ENCODE peak calls at places on chromosome 11, in eight cellular contexts. S, O, Q, R, H, G, Y and T are unnamed samples.

GRCh38 chr11:76690736-76691135 is 20.2 kb upstream of the LRRC32 start:
- DNase-seq in G (no peak), Q (no peak), R (no peak), Y (no peak), O (no peak), S (no peak), H (no peak), T (no peak)

GRCh38 chr11:289145-289705 is 299 bp downstream of the PGGHG start:
- DNase-seq in R (no peak), Y (no peak), Q (no peak), G (no peak), H (peak), S (no peak), O (peak), T (no peak)

GRCh38 chr11:66068923-66069714 is 953 bp upstream of the PACS1 start:
- DNase-seq in Y (no peak), R (peak), H (peak), S (peak), Q (no peak), O (peak), G (peak), T (no peak)

GRCh38 chr11:45995342-45995734 is 72.9 kb downstream of the LARGE2 start:
- DNase-seq in S (no peak), H (no peak), Y (no peak), Q (no peak), G (no peak), R (no peak), O (no peak), T (no peak)

GRCh38 chr11:27904358-27905055 is 203.4 kb downstream of the KIF18A start:
- DNase-seq in H (no peak), O (no peak), G (no peak), S (no peak), Q (no peak), R (no peak), Y (no peak), T (no peak)

GRCh38 chr11:31645747-31646146 is 136.2 kb downstream of the ELP4 start:
- DNase-seq in O (no peak), G (no peak), Q (no peak), R (no peak), Y (peak), H (no peak), S (peak), T (no peak)

GRCh38 chr11:38169286-38169685 is 1571.2 kb upstream of the RAG2 start:
- DNase-seq in Q (no peak), G (no peak), O (no peak), H (no peak), Y (no peak), S (no peak), R (no peak), T (no peak)

GRCh38 chr11:101470881-101471535 is 112.8 kb downstream of the TRPC6 start:
- DNase-seq in G (no peak), Q (no peak), H (no peak), O (no peak), R (no peak), S (no peak), Y (no peak), T (no peak)

GRCh38 chr11:11574373-11574772 is 47.4 kb downstream of the GALNT18 start:
- DNase-seq in O (no peak), Y (no peak), G (no peak), R (no peak), Q (no peak), H (no peak), S (no peak), T (no peak)

GRCh38 chr11:9662273-9662672 is 1.6 kb upstream of the SWAP70 start:
- DNase-seq in R (no peak), G (no peak), Y (no peak), H (no peak), S (no peak), Q (no peak), O (peak), T (no peak)

GRCh38 chr11:68706237-68706636 is 21.9 kb downstream of the GAL start:
- DNase-seq in G (no peak), Q (no peak), S (no peak), R (no peak), Y (no peak), O (no peak), H (no peak), T (no peak)

GRCh38 chr11:29343465-29344333 is 673.1 kb downstream of the KCNA4 start:
- DNase-seq in O (peak), R (no peak), H (peak), S (peak), Y (peak), Q (peak), G (peak), T (peak)

GRCh38 chr11:6572215-6572614 is 31.2 kb downstream of the RRP8 start:
- DNase-seq in O (no peak), G (no peak), Q (no peak), S (no peak), H (no peak), R (no peak), Y (no peak), T (no peak)

GRCh38 chr11:120169981-120170698 is 32.2 kb upstream of the TRIM29 start:
- DNase-seq in O (no peak), G (no peak), Q (peak), R (no peak), S (no peak), H (no peak), Y (no peak), T (no peak)

GRCh38 chr11:62880231-62880802 is 379 bp upstream of the SLC3A2 start:
- DNase-seq in S (peak), Q (no peak), G (no peak), H (no peak), O (peak), R (peak), Y (no peak), T (no peak)

GRCh38 chr11:60810583-60810982 is 25.4 kb downstream of the MS4A10 start:
- DNase-seq in Q (no peak), G (no peak), R (no peak), H (no peak), Y (no peak), S (no peak), O (no peak), T (no peak)

GRCh38 chr11:121479839-121480238 is 27.1 kb upstream of the SORL1-AS1 start:
- DNase-seq in S (no peak), Y (no peak), G (no peak), Q (no peak), H (no peak), O (no peak), R (no peak), T (no peak)

GRCh38 chr11:65432686-65433582 is 10.3 kb downstream of the NEAT1 start:
- DNase-seq in H (no peak), R (no peak), S (no peak), Y (no peak), G (no peak), Q (no peak), O (no peak), T (no peak)

GRCh38 chr11:46930089-46930488 is 6.5 kb upstream of the CSTPP1 start:
- DNase-seq in Y (no peak), R (no peak), S (peak), O (no peak), Q (no peak), G (no peak), H (peak), T (no peak)

GRCh38 chr11:34302046-34302921 is 55.5 kb downstream of the ABTB2 start:
- DNase-seq in R (no peak), Q (no peak), Y (peak), H (no peak), G (no peak), O (no peak), S (no peak), T (no peak)

GRCh38 chr11:73326929-73327811 is 19.1 kb downstream of the ARHGEF17 start:
- DNase-seq in H (no peak), O (no peak), Q (no peak), S (no peak), R (no peak), Y (no peak), G (no peak), T (no peak)

GRCh38 chr11:116386118-116386699 is 386.6 kb downstream of the BUD13 start:
- DNase-seq in O (no peak), R (no peak), Y (no peak), Q (no peak), G (no peak), S (no peak), H (no peak), T (no peak)

GRCh38 chr11:64767344-64768299 is 7.8 kb upstream of the PYGM start:
- DNase-seq in G (peak), R (peak), S (no peak), H (peak), Q (peak), O (peak), Y (peak), T (no peak)

GRCh38 chr11:78744202-78744601 is 169.5 kb upstream of the NARS2 start:
- DNase-seq in H (no peak), O (no peak), G (no peak), S (no peak), Y (no peak), Q (no peak), R (no peak), T (no peak)

GRCh38 chr11:3087373-3087772 is 30.1 kb upstream of the CARS1 start:
- DNase-seq in Y (no peak), R (no peak), O (no peak), G (no peak), H (no peak), Q (no peak), S (no peak), T (no peak)

GRCh38 chr11:1260023-1260501 is 37.2 kb downstream of the MUC5B start:
- DNase-seq in O (no peak), H (no peak), S (peak), R (no peak), G (no peak), Y (peak), Q (no peak), T (no peak)

GRCh38 chr11:69918231-69918937 is 99.2 kb upstream of the FGF3 start:
- DNase-seq in O (peak), R (peak), Q (peak), Y (no peak), G (peak), S (no peak), H (no peak), T (no peak)

GRCh38 chr11:64649304-64649703 is 58.3 kb downstream of the SLC22A12 start:
- DNase-seq in Q (no peak), S (peak), H (peak), Y (peak), R (no peak), G (no peak), O (no peak), T (no peak)

GRCh38 chr11:132123854-132124835 is 753.7 kb downstream of the NTM start:
- DNase-seq in H (no peak), Y (no peak), Q (no peak), S (no peak), R (no peak), G (no peak), O (no peak), T (no peak)

GRCh38 chr11:60699282-60699681 is at the start of gene MS4A8:
- DNase-seq in Q (no peak), G (no peak), Y (no peak), R (no peak), H (peak), O (no peak), S (no peak), T (no peak)

GRCh38 chr11:45848654-45849081 is 1.4 kb downstream of the CRY2 start:
- DNase-seq in Q (no peak), R (no peak), Y (no peak), G (no peak), O (no peak), H (peak), S (no peak), T (no peak)

GRCh38 chr11:62816567-62816966 is 11.3 kb upstream of the NXF1 start:
- DNase-seq in G (no peak), H (no peak), Y (no peak), S (no peak), R (no peak), Q (no peak), O (no peak), T (no peak)

GRCh38 chr11:12678991-12679390 is 4.8 kb downstream of the TEAD1 start:
- DNase-seq in O (no peak), H (no peak), Y (no peak), R (no peak), G (no peak), S (no peak), Q (no peak), T (no peak)

GRCh38 chr11:12678092-12678491 is 3.9 kb downstream of the TEAD1 start:
- DNase-seq in O (no peak), H (no peak), S (no peak), Q (no peak), G (no peak), R (no peak), Y (no peak), T (no peak)

GRCh38 chr11:12680940-12681258 is 6.7 kb downstream of the TEAD1 start:
- DNase-seq in H (no peak), R (no peak), Y (no peak), O (no peak), Q (no peak), G (no peak), S (no peak), T (no peak)

GRCh38 chr11:12680246-12680939 is 6.2 kb downstream of the TEAD1 start:
- DNase-seq in G (peak), Q (peak), Y (no peak), R (peak), O (peak), S (no peak), H (peak), T (peak)

GRCh38 chr11:12679471-12679870 is 5.2 kb downstream of the TEAD1 start:
- DNase-seq in R (no peak), G (no peak), O (no peak), Y (no peak), H (no peak), Q (no peak), S (no peak), T (no peak)
- H3K27ac ChIP-seq in R (no peak), G (peak), O (no peak), Y (no peak), H (peak), Q (no peak), S (peak), T (no peak)

GRCh38 chr11:16606784-16607674 is 131.4 kb upstream of the C11orf58 start:
- DNase-seq in O (peak), Y (no peak), G (peak), Q (peak), R (no peak), S (no peak), H (peak), T (no peak)

GRCh38 chr11:16605971-16606783 is 132.3 kb upstream of the C11orf58 start:
- DNase-seq in R (no peak), Y (peak), G (peak), O (peak), Q (peak), S (peak), H (peak), T (no peak)

GRCh38 chr11:16609769-16610168 is 128.7 kb upstream of the C11orf58 start:
- DNase-seq in O (no peak), R (no peak), H (no peak), G (no peak), Q (no peak), Y (no peak), S (no peak), T (no peak)

GRCh38 chr11:16610213-16610737 is 128.2 kb upstream of the C11orf58 start:
- DNase-seq in Q (no peak), Y (no peak), G (no peak), O (no peak), S (no peak), R (no peak), H (no peak), T (no peak)

DNA sequence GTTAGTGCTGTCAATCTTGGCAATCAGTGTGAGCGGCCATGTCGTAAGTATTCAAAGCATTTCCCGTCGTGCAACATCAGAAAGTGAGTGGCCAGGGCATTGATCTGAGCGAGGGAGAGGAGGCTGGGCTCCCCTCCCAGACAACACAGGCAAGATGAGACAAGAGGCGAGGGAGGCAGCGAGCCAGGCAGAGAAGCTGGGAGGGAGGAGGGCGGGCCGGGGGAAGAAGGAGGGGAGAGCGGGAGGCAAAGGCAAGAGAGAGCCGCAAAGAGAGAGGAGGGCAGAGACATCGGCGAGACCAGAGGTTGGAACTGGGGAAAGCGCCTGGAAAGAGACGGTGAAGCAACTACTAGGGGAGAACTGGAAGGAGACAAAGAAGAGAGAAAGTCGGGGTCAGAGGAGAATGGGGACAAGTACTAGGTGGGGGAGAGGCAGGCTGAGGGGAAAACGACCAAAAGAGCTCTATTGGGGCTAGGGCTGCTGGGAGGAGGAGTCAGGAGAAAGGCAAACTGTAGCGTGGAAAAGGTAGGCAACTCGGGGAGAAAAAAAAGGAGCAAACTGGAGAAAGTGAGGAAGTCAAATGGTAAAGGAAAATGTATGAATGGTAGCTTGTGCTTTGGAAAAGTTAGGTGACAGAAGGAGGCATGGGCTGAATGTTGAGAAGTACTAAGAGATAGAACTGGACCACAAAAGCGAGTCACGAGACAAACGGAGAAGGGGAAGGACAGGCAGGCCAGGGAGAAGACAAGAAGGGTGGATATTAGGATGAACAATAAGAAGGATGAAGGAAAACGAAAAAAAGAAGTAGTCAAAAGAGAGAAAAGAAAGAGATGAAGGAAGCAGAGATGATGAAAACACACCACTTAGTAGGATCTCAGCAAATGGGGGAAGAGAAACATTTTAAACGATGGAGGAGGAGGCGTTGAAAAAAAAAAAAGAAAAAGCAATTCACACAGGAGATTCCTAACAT is 130.5 kb upstream of the C11orf58 start:
- DNase-seq in Q (peak), Y (no peak), O (peak), S (no peak), R (no peak), G (peak), H (peak), T (no peak)
- H3K4me3 ChIP-seq in Q (peak), Y (peak), O (peak), S (peak), R (peak), G (peak), H (peak), T (peak)

DNA sequence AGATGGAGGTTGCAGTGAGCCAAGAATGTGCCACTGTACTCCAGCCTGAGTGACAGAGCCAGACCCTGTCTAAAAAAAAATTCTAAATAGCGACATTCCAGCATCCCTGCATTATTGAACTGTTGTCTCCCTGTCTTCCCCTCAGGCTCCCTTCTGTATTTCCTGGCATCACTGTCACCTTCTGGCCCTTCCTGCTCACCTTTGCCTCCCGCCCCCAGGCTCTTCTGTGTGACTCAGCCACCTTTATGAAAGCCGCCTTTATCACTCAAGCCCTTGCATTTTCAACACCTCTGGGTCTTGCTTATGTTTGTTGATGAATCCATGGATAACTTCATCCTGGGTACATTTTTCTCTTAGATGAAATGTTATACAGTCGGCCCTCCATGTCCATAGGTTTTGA is 21.1 kb downstream of the UBASH3B start:
- DNase-seq in R (no peak), Q (no peak), S (peak), H (no peak), G (no peak), O (no peak), Y (peak), T (no peak)
- H3K27ac ChIP-seq in R (no peak), Q (no peak), S (peak), H (no peak), G (no peak), O (no peak), Y (peak), T (no peak)

GRCh38 chr11:134126197-134126822 is 57.4 kb downstream of the JAM3 start:
- DNase-seq in G (no peak), Q (no peak), R (no peak), Y (no peak), S (no peak), O (no peak), H (no peak), T (no peak)
- H3K4me3 ChIP-seq in G (no peak), Q (no peak), R (no peak), Y (no peak), S (no peak), O (no peak), H (no peak), T (no peak)

DNA sequence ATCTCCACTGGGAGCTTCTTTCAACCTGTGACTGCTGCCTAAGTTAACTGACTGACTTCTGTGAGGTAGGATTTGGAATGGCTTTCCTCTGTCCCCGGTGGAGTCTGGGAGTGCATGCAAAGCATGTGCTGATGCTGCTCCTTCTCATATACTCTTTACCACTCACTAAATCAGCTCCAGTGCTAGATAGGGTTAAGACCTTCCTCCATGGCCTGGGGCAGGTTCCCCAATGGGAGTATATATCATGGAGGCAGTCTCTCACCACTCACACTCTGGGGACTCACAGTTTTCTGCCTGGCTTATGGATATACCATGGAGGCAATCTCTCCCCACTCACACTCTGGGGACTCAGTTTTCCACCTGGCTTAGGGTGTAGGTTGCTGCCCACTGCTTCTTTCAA is 10.1 kb upstream of the FANCF start:
- DNase-seq in R (no peak), S (no peak), O (no peak), Y (no peak), G (no peak), Q (no peak), H (no peak), T (no peak)
- H3K27ac ChIP-seq in R (no peak), S (no peak), O (no peak), Y (no peak), G (no peak), Q (no peak), H (no peak), T (no peak)